ENCODE peak calls at places on chromosomes 6 and 20, in eight cellular contexts. Y is brain pericyte; L is cardiac muscle cell; Q is fibroblast of villous mesenchyme; X is globus pallidus; F is stimulated activated CD8-positive, alpha-beta memory T cell treated with anti-CD3 and anti-CD28 coated beads, Interleukin-7, amount 100 ng/mL, for 1 hour; M is cardiac septum; E is NCI-H774. K is an unnamed sample.

GRCh38 chr20:59723607-59724456 is 119.5 kb downstream of the PHACTR3 start:
- DNase-seq in Y (no peak), L (no peak), Q (no peak), X (no peak), F (no peak), M (no peak), E (no peak), K (no peak)

GRCh38 chr20:37518606-37519507 is 2.2 kb upstream of the NNAT start:
- DNase-seq in Y (peak; percentile 61), L (no peak), Q (no peak), X (peak; percentile 42), F (no peak), M (no peak), E (peak; percentile 34), K (no peak)

GRCh38 chr6:97917369-97917768 is 634.4 kb upstream of the MMS22L start:
- DNase-seq in Y (no peak), L (no peak), Q (no peak), X (no peak), F (no peak), M (no peak), E (no peak), K (no peak)

GRCh38 chr6:7726416-7727149 is 684 bp downstream of the BMP6 start:
- DNase-seq in Y (no peak), L (peak; percentile 7), Q (no peak), X (no peak), F (no peak), M (no peak), E (peak; percentile 7), K (no peak)

GRCh38 chr6:3644613-3645012 is 106.9 kb downstream of the PXDC1 start:
- DNase-seq in Y (no peak), L (no peak), Q (no peak), X (no peak), F (no peak), M (peak; percentile 27), E (peak; percentile 33), K (no peak)

GRCh38 chr6:150228067-150228733 is 85.4 kb downstream of the PPP1R14C start:
- DNase-seq in Y (no peak), L (no peak), Q (no peak), X (no peak), F (no peak), M (no peak), E (no peak), K (no peak)

GRCh38 chr6:3162565-3163247 is 5.4 kb upstream of the TUBB2A start:
- DNase-seq in Y (no peak), L (peak; percentile 82), Q (peak; percentile 81), X (peak; percentile 47), F (peak; percentile 27), M (peak; percentile 81), E (peak; percentile 81), K (no peak)

GRCh38 chr6:54085526-54085925 is 25.7 kb upstream of the MLIP start:
- DNase-seq in Y (no peak), L (no peak), Q (peak; percentile 12), X (peak; percentile 42), F (no peak), M (no peak), E (no peak), K (peak; percentile 8)